ENCODE peak calls at places on chromosomes 3 and 15, in seven cellular contexts. G is tibial artery, F is astrocyte, R is brain microvascular endothelial cell, S is WERI-Rb-1, J is fibroblast of lung, L is heart left ventricle. V is an unnamed sample.
A peak's percentile ranks its signal among the peaks of the same experiment; 100 is the strongest.

GRCh38 chr3:47433796-47434195 is 41.9 kb downstream of the SCAP start:
- DNase-seq in G (peak; percentile 17), F (no peak), R (no peak), S (no peak), J (no peak), L (no peak), V (peak; percentile 13)

GRCh38 chr3:50339485-50340196 is 995 bp downstream of the RASSF1 start:
- DNase-seq in G (no peak), F (no peak), R (peak; percentile 63), S (no peak), J (no peak), L (no peak), V (peak; percentile 79)

GRCh38 chr3:106172780-106173179 is 304.0 kb upstream of the CBLB start:
- DNase-seq in G (no peak), F (peak; percentile 27), R (no peak), S (no peak), J (peak; percentile 40), L (no peak), V (no peak)

GRCh38 chr3:158097571-158098553 is 8.4 kb downstream of the SHOX2 start:
- DNase-seq in G (no peak), F (no peak), R (peak; percentile 39), S (no peak), J (peak; percentile 39), L (peak; percentile 52), V (peak; percentile 92)

GRCh38 chr3:7953449-7954015 is 548.1 kb upstream of the LMCD1 start:
- DNase-seq in G (no peak), F (no peak), R (no peak), S (no peak), J (peak; percentile 6), L (no peak), V (no peak)

GRCh38 chr15:86337071-86337470 is 257.4 kb downstream of the AGBL1 start:
- DNase-seq in G (no peak), F (no peak), R (no peak), S (no peak), J (no peak), L (no peak), V (no peak)

GRCh38 chr3:139044366-139045210 is at the start of gene PRR23C:
- DNase-seq in G (no peak), F (no peak), R (no peak), S (no peak), J (no peak), L (no peak), V (no peak)

GRCh38 chr3:169564883-169565282 is 98.6 kb downstream of the MECOM start:
- DNase-seq in G (no peak), F (no peak), R (no peak), S (no peak), J (no peak), L (no peak), V (no peak)

GRCh38 chr3:61908344-61908743 is 347.0 kb downstream of the PTPRG start:
- DNase-seq in G (no peak), F (peak; percentile 29), R (no peak), S (no peak), J (peak; percentile 46), L (no peak), V (no peak)

GRCh38 chr3:114308830-114309229 is 15.0 kb downstream of the TIGIT start:
- DNase-seq in G (no peak), F (no peak), R (no peak), S (no peak), J (no peak), L (no peak), V (peak; percentile 86)

GRCh38 chr3:176193032-176193698 is 1004.1 kb downstream of the TBL1XR1 start:
- DNase-seq in G (no peak), F (no peak), R (no peak), S (no peak), J (no peak), L (no peak), V (no peak)

GRCh38 chr15:80095959-80096358 is 36.5 kb downstream of the ZFAND6 start:
- DNase-seq in G (no peak), F (no peak), R (no peak), S (no peak), J (no peak), L (no peak), V (no peak)

GRCh38 chr3:135040321-135041110 is 245.5 kb downstream of the EPHB1 start:
- DNase-seq in G (no peak), F (no peak), R (no peak), S (peak; percentile 60), J (no peak), L (no peak), V (no peak)

GRCh38 chr3:170440346-170440745 is 21.7 kb downstream of the CLDN11 start:
- DNase-seq in G (no peak), F (peak; percentile 34), R (no peak), S (no peak), J (peak; percentile 57), L (no peak), V (no peak)

GRCh38 chr3:98243843-98244242 is 20.2 kb upstream of the OR5H6 start:
- DNase-seq in G (no peak), F (no peak), R (no peak), S (no peak), J (no peak), L (no peak), V (no peak)

GRCh38 chr3:86991840-86992430 is 986 bp upstream of the VGLL3 start:
- DNase-seq in G (no peak), F (peak; percentile 49), R (peak; percentile 58), S (no peak), J (peak; percentile 53), L (no peak), V (no peak)

GRCh38 chr3:136195258-136196063 is 674 bp downstream of the MSL2 start:
- DNase-seq in G (peak; percentile 90), F (peak; percentile 46), R (peak; percentile 40), S (peak; percentile 77), J (peak; percentile 72), L (peak; percentile 84), V (peak; percentile 97)

GRCh38 chr3:136141296-136141785 is 54.8 kb downstream of the MSL2 start:
- DNase-seq in G (no peak), F (peak; percentile 30), R (no peak), S (no peak), J (peak; percentile 40), L (no peak), V (no peak)

GRCh38 chr15:32822739-32823138 is 104.9 kb downstream of the GREM1 start:
- DNase-seq in G (no peak), F (no peak), R (no peak), S (no peak), J (no peak), L (no peak), V (no peak)

GRCh38 chr15:32818758-32819405 is 101.1 kb downstream of the GREM1 start:
- DNase-seq in G (no peak), F (peak; percentile 90), R (no peak), S (peak; percentile 90), J (peak; percentile 88), L (no peak), V (no peak)

GRCh38 chr15:32817570-32817969 is 99.8 kb downstream of the GREM1 start:
- DNase-seq in G (no peak), F (no peak), R (no peak), S (no peak), J (no peak), L (no peak), V (no peak)

GRCh38 chr15:32823750-32824149 is 105.9 kb downstream of the GREM1 start:
- DNase-seq in G (no peak), F (no peak), R (no peak), S (no peak), J (no peak), L (no peak), V (no peak)

DNA sequence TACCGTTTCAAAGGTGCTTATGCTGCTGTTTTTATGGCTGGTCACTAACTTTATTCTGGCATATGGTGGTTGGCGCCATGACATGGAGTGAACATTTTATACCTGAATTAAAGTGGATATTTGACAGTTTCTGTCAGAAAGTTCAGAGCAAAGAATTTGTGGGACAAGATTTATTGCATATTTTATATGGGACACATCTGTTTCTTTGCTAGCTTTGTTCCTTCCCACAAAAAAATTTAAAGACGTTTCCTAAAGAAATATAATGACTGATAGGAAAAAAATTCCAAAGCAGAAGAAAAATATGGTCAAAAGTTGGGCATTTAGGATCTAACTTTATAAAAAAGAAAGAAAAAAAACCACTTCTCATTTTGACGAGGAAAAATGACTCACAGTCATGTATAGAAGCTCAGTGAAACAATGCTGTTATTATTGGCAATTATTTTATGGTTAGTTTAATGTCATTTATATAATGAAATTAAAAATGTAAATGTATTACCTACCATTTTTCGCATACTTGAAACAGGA is 101.7 kb downstream of the GREM1 start:
- DNase-seq in G (no peak), F (peak; percentile 25), R (no peak), S (no peak), J (peak; percentile 23), L (no peak), V (no peak)
- H3K27ac ChIP-seq in G (no peak overlapping the region), F (peak overlapping the region; percentile 53), R (peak overlapping the region; percentile 66), S (peak overlapping the region; percentile 68), J (peak overlapping the region; percentile 59), L (no peak overlapping the region), V (no peak overlapping the region)

DNA sequence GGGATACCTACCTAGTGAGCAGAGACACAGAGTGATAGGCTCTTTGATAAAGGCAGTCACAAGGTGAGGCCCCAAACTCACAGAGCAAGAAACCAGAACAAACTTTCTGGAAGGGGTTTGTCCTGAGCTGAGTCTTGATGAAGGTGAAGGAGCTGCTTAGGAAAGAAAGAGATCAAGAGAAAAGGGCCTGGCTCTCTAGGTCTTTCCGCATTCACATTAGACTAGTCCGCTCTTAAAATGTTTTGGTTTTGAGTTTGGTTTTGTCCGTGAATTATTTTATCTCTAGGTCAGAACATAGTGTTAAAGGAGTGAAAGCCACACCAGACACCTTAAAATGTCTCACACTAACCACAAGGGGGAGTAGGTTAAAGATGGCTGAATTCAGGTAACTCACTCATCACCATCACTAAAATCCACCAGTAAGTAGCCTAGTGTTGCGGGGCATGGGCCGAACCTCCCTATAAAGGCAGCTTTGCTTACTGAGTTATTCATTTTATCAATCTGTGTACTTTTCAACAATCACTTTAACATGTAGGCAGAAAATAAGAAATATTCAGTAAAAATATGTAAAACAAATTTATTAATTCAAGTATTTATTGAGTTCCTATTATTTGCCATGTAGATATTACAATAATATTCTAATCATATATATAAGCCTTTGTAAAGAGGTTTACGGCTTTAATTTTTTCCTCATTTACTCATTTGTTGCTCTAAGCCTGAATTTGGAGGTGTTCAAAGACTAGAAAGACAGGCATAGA is 121.5 kb upstream of the TSC22D2 start:
- DNase-seq in G (no peak), F (peak; percentile 49), R (no peak), S (peak; percentile 9), J (peak; percentile 60), L (no peak), V (no peak)
- TF ChIP-seq CTCF in G (peak; percentile 45), F (peak; percentile 59), R (peak; percentile 60), S (peak; percentile 67), J (peak; percentile 16), L (peak; percentile 60), V (peak; percentile 69)

DNA sequence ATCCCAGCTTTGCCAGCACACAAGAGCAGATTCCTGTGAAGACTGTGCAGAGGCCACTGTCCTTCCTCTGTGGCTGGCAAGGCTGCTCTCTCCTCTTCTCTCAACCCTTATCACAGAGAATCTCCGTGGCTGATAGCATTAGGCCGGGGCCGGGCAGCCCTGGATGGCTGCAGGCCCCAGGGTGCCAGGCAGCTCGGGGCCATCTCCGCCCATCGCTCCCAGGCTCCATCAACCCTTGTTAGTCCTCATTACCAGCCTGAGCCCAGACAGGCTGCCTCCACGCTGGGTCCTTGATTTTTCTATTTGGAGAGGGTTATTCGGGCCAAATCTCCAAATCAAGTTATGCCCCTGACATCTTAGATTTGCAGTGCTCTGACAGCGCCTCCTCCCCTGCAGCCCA is 39.1 kb downstream of the MRPL46 start:
- DNase-seq in G (no peak), F (no peak), R (no peak), S (no peak), J (no peak), L (no peak), V (no peak)
- H3K27ac ChIP-seq in G (no peak overlapping the region), F (no peak overlapping the region), R (no peak overlapping the region), S (no peak overlapping the region), J (no peak overlapping the region), L (no peak overlapping the region), V (no peak overlapping the region)

GRCh38 chr3:173708191-173708590 is 310.6 kb downstream of the NLGN1 start:
- DNase-seq in G (no peak), F (no peak), R (no peak), S (no peak), J (peak; percentile 24), L (no peak), V (no peak)
- TF ChIP-seq CTCF in G (no peak), F (no peak), R (no peak), S (no peak), J (no peak), L (no peak), V (no peak)

V was measured in spleen.